ENCODE peak calls at places on chromosomes 3 and 15, in ten cellular contexts. S is sciatic nerve, G is D341Med, V is foreskin fibroblast, U is NCI-H1092, I is DMS 273 treated with DMSO at 0.1 percent for 48 hours, B is breast epithelium, Q is mammary epithelial cell, T is aorta, M is spleen. P is an unnamed sample.

GRCh38 chr3:87147562-87147961 is 79.5 kb upstream of the CHMP2B start:
- DNase-seq in S (no peak), G (no peak), V (no peak), U (no peak), I (no peak), B (no peak), Q (no peak), T (no peak), M (no peak), P (no peak)

GRCh38 chr3:158233791-158234190 is 123.9 kb downstream of the RSRC1 start:
- DNase-seq in S (no peak), G (peak), V (no peak), U (no peak), I (no peak), B (no peak), Q (no peak), T (no peak), M (no peak), P (no peak)

GRCh38 chr3:25033407-25034029 is 394.5 kb upstream of the RARB start:
- DNase-seq in S (no peak), G (peak), V (no peak), U (no peak), I (no peak), B (no peak), Q (peak), T (no peak), M (no peak), P (peak)

GRCh38 chr3:38404286-38404685 is 49.4 kb upstream of the ACVR2B start:
- DNase-seq in S (no peak), G (no peak), V (peak), U (no peak), I (no peak), B (no peak), Q (peak), T (no peak), M (no peak), P (peak)

GRCh38 chr15:65110676-65111292 is 4.2 kb downstream of the UBAP1L start:
- DNase-seq in S (peak), G (no peak), V (peak), U (no peak), I (no peak), B (no peak), Q (peak), T (no peak), M (no peak), P (no peak)

GRCh38 chr15:45645026-45645980 is 10.5 kb downstream of the SQOR start:
- DNase-seq in S (no peak), G (no peak), V (peak), U (no peak), I (no peak), B (no peak), Q (peak), T (no peak), M (no peak), P (peak)

GRCh38 chr15:28260722-28261121 is 61.3 kb downstream of the HERC2 start:
- DNase-seq in S (no peak), G (no peak), V (no peak), U (no peak), I (no peak), B (no peak), Q (no peak), T (no peak), M (no peak), P (no peak)

GRCh38 chr15:60928210-60928609 is 300.9 kb downstream of the RORA start:
- DNase-seq in S (no peak), G (no peak), V (no peak), U (no peak), I (no peak), B (no peak), Q (no peak), T (no peak), M (no peak), P (no peak)

GRCh38 chr3:123892195-123892594 is 8.1 kb upstream of the MYLK start:
- DNase-seq in S (no peak), G (no peak), V (no peak), U (no peak), I (no peak), B (no peak), Q (no peak), T (no peak), M (no peak), P (no peak)

GRCh38 chr15:37981781-37982180 is 47.3 kb downstream of the TMCO5A start:
- DNase-seq in S (no peak), G (no peak), V (peak), U (no peak), I (peak), B (no peak), Q (peak), T (no peak), M (no peak), P (no peak)

GRCh38 chr3:142027295-142027694 is 122.0 kb downstream of the TFDP2 start:
- DNase-seq in S (no peak), G (no peak), V (no peak), U (no peak), I (peak), B (no peak), Q (no peak), T (no peak), M (no peak), P (no peak)

GRCh38 chr3:31968391-31968926 is 12.6 kb downstream of the OSBPL10 start:
- DNase-seq in S (no peak), G (no peak), V (peak), U (no peak), I (no peak), B (no peak), Q (peak), T (no peak), M (no peak), P (no peak)

GRCh38 chr3:194107126-194107525 is 28.8 kb upstream of the HES1 start:
- DNase-seq in S (no peak), G (no peak), V (no peak), U (no peak), I (no peak), B (no peak), Q (no peak), T (no peak), M (no peak), P (no peak)

GRCh38 chr3:6608843-6609242 is 252.1 kb upstream of the GRM7 start:
- DNase-seq in S (no peak), G (no peak), V (no peak), U (no peak), I (no peak), B (no peak), Q (no peak), T (no peak), M (no peak), P (no peak)

GRCh38 chr3:97992547-97993173 is 20.4 kb upstream of the RIOX2 start:
- DNase-seq in S (no peak), G (no peak), V (no peak), U (no peak), I (no peak), B (no peak), Q (no peak), T (no peak), M (no peak), P (no peak)

GRCh38 chr15:66864086-66864830 is 162.2 kb downstream of the SMAD6 start:
- DNase-seq in S (no peak), G (no peak), V (no peak), U (no peak), I (no peak), B (no peak), Q (no peak), T (peak), M (peak), P (peak)

GRCh38 chr3:45191924-45192417 is 34.1 kb downstream of the TMEM158 start:
- DNase-seq in S (no peak), G (no peak), V (no peak), U (no peak), I (no peak), B (no peak), Q (no peak), T (no peak), M (no peak), P (no peak)

GRCh38 chr3:64093825-64094712 is 70.8 kb upstream of the PSMD6 start:
- DNase-seq in S (no peak), G (no peak), V (no peak), U (no peak), I (no peak), B (no peak), Q (no peak), T (no peak), M (no peak), P (no peak)